ENCODE peak calls at places on chromosomes 4 and X, in eight cellular contexts. U is heart left ventricle, M is H1, T is IMR-90, P is K562, Q is suprapubic skin, Y is esophagus squamous epithelium, L is A549. X is an unnamed sample.

GRCh38 chr4:184824776-184825393 is 883 bp downstream of the ACSL1 start:
- DNase-seq in T (no peak), L (no peak), M (no peak), U (no peak), Q (no peak), P (no peak), Y (no peak), X (no peak)

GRCh38 chrX:55118574-55118973 is 29.8 kb downstream of the PAGE2 start:
- DNase-seq in P (no peak), Y (no peak), U (no peak), T (no peak), M (no peak), L (no peak), Q (no peak), X (no peak)

GRCh38 chr4:108466936-108467902 is 153.2 kb upstream of the RPL34 start:
- DNase-seq in Q (no peak), T (peak; percentile 93), P (no peak), M (no peak), Y (no peak), U (no peak), L (no peak), X (no peak)

GRCh38 chr4:6499241-6499605 is 26.8 kb upstream of the PPP2R2C start:
- DNase-seq in T (no peak), M (peak; percentile 33), U (no peak), Y (no peak), L (no peak), Q (no peak), P (no peak), X (peak; percentile 17)

GRCh38 chrX:78997870-78998558 is 52.8 kb downstream of the P2RY10 start:
- DNase-seq in T (no peak), U (no peak), Y (no peak), Q (no peak), P (no peak), L (no peak), M (no peak), X (no peak)

GRCh38 chrX:40010550-40011364 is 87.0 kb downstream of the BCOR start:
- DNase-seq in P (no peak), M (peak; percentile 42), Q (no peak), U (no peak), L (no peak), T (no peak), Y (no peak), X (no peak)

GRCh38 chr4:71406459-71406963 is 67.7 kb downstream of the SLC4A4 start:
- DNase-seq in M (no peak), L (no peak), U (no peak), Y (no peak), P (peak; percentile 10), Q (no peak), T (peak; percentile 77), X (no peak)

GRCh38 chr4:141158219-141158618 is 24.9 kb upstream of the RNF150 start:
- DNase-seq in T (peak; percentile 55), Q (no peak), M (no peak), P (peak; percentile 32), L (peak; percentile 16), Y (no peak), U (no peak), X (no peak)

GRCh38 chrX:153877571-153878261 is 8.3 kb downstream of the L1CAM start:
- DNase-seq in M (no peak), T (no peak), L (no peak), Q (no peak), Y (no peak), P (no peak), U (no peak), X (no peak)
- H3K4me1 ChIP-seq in M (peaks cover 53% of the 10 kb centered on the region), T (no peaks in the 10 kb centered on the region), L (no peaks in the 10 kb centered on the region), Q (no peaks in the 10 kb centered on the region), Y (no peaks in the 10 kb centered on the region), P (no peaks in the 10 kb centered on the region), U (no peaks in the 10 kb centered on the region), X (no peaks in the 10 kb centered on the region)

GRCh38 chrX:153802513-153803045 is 8.1 kb downstream of the SSR4 start:
- DNase-seq in Y (no peak), L (no peak), Q (no peak), T (no peak), P (no peak), U (no peak), M (no peak), X (no peak)

GRCh38 chrX:153801646-153802045 is 7.2 kb downstream of the SSR4 start:
- DNase-seq in M (no peak), Y (no peak), L (no peak), Q (no peak), U (no peak), T (no peak), P (no peak), X (no peak)

GRCh38 chrX:153800746-153801145 is 6.3 kb downstream of the SSR4 start:
- DNase-seq in U (no peak), M (no peak), L (no peak), Y (no peak), Q (no peak), P (no peak), T (no peak), X (no peak)

GRCh38 chrX:153799326-153799725 is 4.9 kb downstream of the SSR4 start:
- DNase-seq in P (no peak), U (no peak), T (no peak), Y (no peak), M (no peak), Q (no peak), L (no peak), X (no peak)

GRCh38 chrX:153800177-153800722 is 5.8 kb downstream of the SSR4 start:
- DNase-seq in P (no peak), U (no peak), Y (no peak), Q (no peak), M (no peak), L (no peak), T (no peak), X (no peak)
- TF ChIP-seq POLR2A in P (peak; percentile 29), U (no peak), Y (no peak), Q (no peak), M (peak; percentile 50), L (no peak), T (no peak), X (no peak)

DNA sequence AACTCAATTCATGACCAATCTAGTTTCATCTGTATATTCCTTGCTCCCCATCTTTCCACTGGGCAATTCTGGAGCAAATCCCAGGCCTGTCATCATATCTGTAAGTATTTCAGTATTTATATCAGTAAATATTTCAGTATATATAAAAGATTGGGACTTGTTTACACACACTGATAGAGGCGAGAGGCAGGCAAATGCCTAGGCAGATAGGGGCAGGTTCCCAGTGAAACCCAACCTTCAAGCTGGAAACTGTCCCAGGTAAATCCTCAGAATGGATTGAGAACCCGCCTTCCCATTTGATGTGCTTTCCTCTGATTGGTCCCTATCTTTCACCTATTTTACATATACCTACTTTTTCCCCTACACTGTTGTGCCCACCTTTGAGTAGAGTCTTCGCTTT is 23.8 kb upstream of the TBC1D1 start:
- DNase-seq in U (no peak), Y (no peak), L (no peak), Q (no peak), M (no peak), T (no peak), P (no peak), X (no peak)
- H3K4me3 ChIP-seq in U (no peak overlapping the region), Y (no peak overlapping the region), L (no peak overlapping the region), Q (no peak overlapping the region), M (no peak overlapping the region), T (no peak overlapping the region), P (no peak overlapping the region), X (no peak overlapping the region)

GRCh38 chr4:26830016-26830415 is 30.6 kb upstream of the STIM2 start:
- DNase-seq in M (no peak), Q (no peak), Y (no peak), L (no peak), P (no peak), T (no peak), U (no peak), X (no peak)
- H3K4me1 ChIP-seq in M (no peaks in the 10 kb centered on the region), Q (peaks cover 8% of the 10 kb centered on the region), Y (peaks cover 9% of the 10 kb centered on the region), L (no peaks in the 10 kb centered on the region), P (no peaks in the 10 kb centered on the region), T (no peaks in the 10 kb centered on the region), U (peaks cover 14% of the 10 kb centered on the region), X (no peaks in the 10 kb centered on the region)

GRCh38 chr4:57109847-57110634 is at the start of gene IGFBP7:
- DNase-seq in U (peak; percentile 82), Q (peak; percentile 65), P (peak; percentile 60), Y (no peak), L (no peak), M (peak; percentile 59), T (no peak), X (no peak)

GRCh38 chr4:57113870-57114269 is 3.7 kb upstream of the IGFBP7 start:
- DNase-seq in T (no peak), P (no peak), Q (no peak), L (no peak), Y (no peak), M (no peak), U (no peak), X (no peak)

GRCh38 chr4:57114973-57115372 is 4.8 kb upstream of the IGFBP7 start:
- DNase-seq in Q (no peak), U (no peak), P (no peak), Y (no peak), T (peak; percentile 75), L (no peak), M (no peak), X (no peak)

GRCh38 chr4:57109530-57109846 is 697 bp downstream of the IGFBP7 start:
- DNase-seq in U (peak; percentile 31), Q (no peak), Y (no peak), P (no peak), T (no peak), L (no peak), M (no peak), X (no peak)

GRCh38 chr4:57110635-57111546 is 706 bp upstream of the IGFBP7 start:
- DNase-seq in Q (no peak), U (peak; percentile 65), T (peak; percentile 68), L (no peak), M (peak; percentile 56), P (no peak), Y (no peak), X (peak; percentile 24)
- TF ChIP-seq POLR2A in Q (no peak), U (no peak), T (no peak), L (no peak), M (no peak), P (no peak), Y (no peak), X (no peak)

GRCh38 chrX:49072712-49073095 is 1.1 kb downstream of the PRAF2 start:
- DNase-seq in U (no peak), Y (no peak), Q (no peak), M (no peak), L (no peak), P (no peak), T (no peak), X (no peak)
- H3K4me3 ChIP-seq in U (peak overlapping the region; percentile 74), Y (peak overlapping the region; percentile 10), Q (peak overlapping the region; percentile 52), M (peak overlapping the region; percentile 96), L (peak overlapping the region; percentile 69), P (no peak overlapping the region), T (peak overlapping the region; percentile 85), X (peak overlapping the region; percentile 72)

GRCh38 chr4:54063224-54063623 is 1.2 kb downstream of the CHIC2 start:
- DNase-seq in Q (no peak), T (peak; percentile 60), P (no peak), Y (no peak), U (no peak), M (no peak), L (no peak), X (no peak)
- H3K4me1 ChIP-seq in Q (peaks cover 75% of the 10 kb centered on the region), T (peaks cover 14% of the 10 kb centered on the region), P (peaks cover 33% of the 10 kb centered on the region), Y (peaks cover 80% of the 10 kb centered on the region), U (peaks cover 74% of the 10 kb centered on the region), M (peaks cover 5% of the 10 kb centered on the region), L (peaks cover 29% of the 10 kb centered on the region), X (peaks cover 7% of the 10 kb centered on the region)